ENCODE peak calls at places on chromosomes 2 and 18, in four cellular contexts. F, P, K and X are unnamed samples.

GRCh38 chr18:70907673-70908072 is 618.8 kb downstream of the SOCS6 start:
- DNase-seq in F (peak; percentile 49), P (no peak), K (peak; percentile 21), X (no peak)

GRCh38 chr2:113149553-113150257 is 22.3 kb downstream of the IL1RN start:
- DNase-seq in F (no peak), P (no peak), K (no peak), X (no peak)

GRCh38 chr2:241272298-241272721 is 43.2 kb downstream of the HDLBP start:
- DNase-seq in F (no peak), P (peak; percentile 10), K (peak; percentile 67), X (peak; percentile 63)

GRCh38 chr2:62596061-62596658 is 90.2 kb upstream of the TMEM17 start:
- DNase-seq in F (no peak), P (no peak), K (no peak), X (no peak)

GRCh38 chr2:204982303-204982702 is 437.0 kb downstream of the PARD3B start:
- DNase-seq in F (peak; percentile 6), P (no peak), K (peak; percentile 30), X (peak; percentile 44)

GRCh38 chr2:236250909-236251579 is 13.2 kb downstream of the ASB18 start:
- DNase-seq in F (no peak), P (no peak), K (no peak), X (no peak)

GRCh38 chr2:217075225-217075802 is 215.4 kb upstream of the TNP1 start:
- DNase-seq in F (peak; percentile 19), P (no peak), K (peak; percentile 45), X (no peak)

GRCh38 chr2:230868947-230869690 is 4.4 kb downstream of the ITM2C start:
- DNase-seq in F (no peak), P (peak; percentile 47), K (peak; percentile 47), X (no peak)

GRCh38 chr2:47339745-47340541 is 63.0 kb upstream of the MSH2 start:
- DNase-seq in F (peak; percentile 93), P (peak; percentile 68), K (no peak), X (no peak)

GRCh38 chr2:138827426-138828054 is 47.4 kb upstream of the NXPH2 start:
- DNase-seq in F (peak; percentile 80), P (no peak), K (peak; percentile 72), X (peak; percentile 44)

GRCh38 chr2:240151477-240152031 is 11.1 kb upstream of the OTOS start:
- DNase-seq in F (no peak), P (peak; percentile 33), K (no peak), X (no peak)

GRCh38 chr2:174350018-174350417 is 15.3 kb downstream of the SP9 start:
- DNase-seq in F (peak; percentile 34), P (no peak), K (peak; percentile 37), X (peak; percentile 17)

GRCh38 chr2:17101596-17101995 is 416.6 kb downstream of the RAD51AP2 start:
- DNase-seq in F (no peak), P (no peak), K (no peak), X (no peak)

GRCh38 chr18:59681521-59682004 is 15.7 kb downstream of the CCBE1 start:
- DNase-seq in F (no peak), P (peak; percentile 65), K (peak; percentile 24), X (no peak)

GRCh38 chr2:215528555-215528954 is 92.7 kb upstream of the FN1 start:
- DNase-seq in F (peak; percentile 73), P (peak; percentile 8), K (no peak), X (no peak)

GRCh38 chr18:46247938-46248337 is 143.8 kb downstream of the HAUS1 start:
- DNase-seq in F (no peak), P (no peak), K (no peak), X (no peak)

GRCh38 chr2:217988014-217988839 is 14.6 kb downstream of the TNS1 start:
- DNase-seq in F (peak; percentile 75), P (peak; percentile 97), K (peak; percentile 86), X (peak; percentile 89)

GRCh38 chr2:23381498-23381897 is 3.5 kb upstream of the KLHL29 start:
- DNase-seq in F (no peak), P (no peak), K (no peak), X (no peak)

GRCh38 chr2:227817940-227818568 is 4.4 kb downstream of the CCL20 start:
- DNase-seq in F (peak; percentile 100), P (no peak), K (peak; percentile 10), X (peak; percentile 47)

GRCh38 chr2:68465081-68465916 is 1.8 kb downstream of the FBXO48 start:
- DNase-seq in F (peak; percentile 74), P (no peak), K (no peak), X (no peak)

GRCh38 chr18:31612124-31612523 is 20.4 kb downstream of the TTR start:
- DNase-seq in F (no peak), P (no peak), K (no peak), X (no peak)

GRCh38 chr2:23091019-23091418 is 294.0 kb upstream of the KLHL29 start:
- DNase-seq in F (no peak), P (no peak), K (no peak), X (no peak)